ENCODE peak calls at places on chromosomes 3 and 15, in four cellular contexts. T is WERI-Rb-1, W is iris pigment epithelial cell, U is cerebellar cortex. B is an unnamed sample.

GRCh38 chr15:32718082-32718821 is 448 bp downstream of the GREM1 start:
- DNase-seq in U (no peak), W (no peak), T (peak; percentile 16), B (peak; percentile 56)

GRCh38 chr3:132695422-132695821 is 26.8 kb downstream of the NPHP3 start:
- DNase-seq in W (peak; percentile 4), U (no peak), T (no peak), B (no peak)

GRCh38 chr3:114409291-114409690 is 115.5 kb downstream of the TIGIT start:
- DNase-seq in W (no peak), U (peak; percentile 56), T (no peak), B (no peak)

GRCh38 chr3:126345231-126345630 is 12.0 kb downstream of the KLF15 start:
- DNase-seq in U (no peak), W (no peak), T (peak; percentile 2), B (no peak)

GRCh38 chr15:95252404-95252803 is 1021.0 kb downstream of the MCTP2 start:
- DNase-seq in T (no peak), U (no peak), W (peak; percentile 29), B (no peak)

GRCh38 chr15:75455424-75455981 is 4.0 kb upstream of the SIN3A start:
- DNase-seq in T (peak; percentile 81), U (peak; percentile 91), W (peak; percentile 83), B (peak; percentile 84)

GRCh38 chr3:117520582-117520981 is 811.0 kb downstream of the TUSC7 start:
- DNase-seq in U (no peak), W (no peak), T (no peak), B (no peak)

GRCh38 chr3:124119056-124119721 is 127.3 kb upstream of the ROPN1 start:
- DNase-seq in U (no peak), W (peak; percentile 14), T (no peak), B (peak; percentile 92)

GRCh38 chr3:186219211-186219638 is 110.3 kb upstream of the ETV5 start:
- DNase-seq in T (peak; percentile 15), U (peak; percentile 53), W (no peak), B (no peak)

GRCh38 chr3:33044676-33045075 is 52.3 kb downstream of the GLB1 start:
- DNase-seq in T (no peak), U (no peak), W (no peak), B (no peak)

GRCh38 chr3:86282106-86282787 is 708.7 kb downstream of the VGLL3 start:
- DNase-seq in U (no peak), T (no peak), W (no peak), B (no peak)

GRCh38 chr3:46987485-46988401 is 8.3 kb downstream of the NBEAL2 start:
- DNase-seq in U (no peak), W (peak; percentile 47), T (peak; percentile 83), B (peak; percentile 41)

GRCh38 chr3:7332696-7333095 is 471.8 kb downstream of the GRM7 start:
- DNase-seq in T (no peak), W (no peak), U (no peak), B (no peak)